ENCODE peak calls at places on chromosomes 4 and X, in five cellular contexts. N is activated gamma-delta T cell treated with Interleukin-2 at 50 U/mL for 16 hours; B is islet precursor cell; S is activated CD8-positive, alpha-beta memory T cell treated with anti-CD3 and anti-CD28 coated beads for 4 hours; H is breast epithelium. J is an unnamed sample.

GRCh38 chr4:123259676-123260428 is 136.7 kb upstream of the SPRY1 start:
- DNase-seq in N (no peak), B (no peak), S (no peak), H (no peak), J (no peak)

GRCh38 chr4:1192493-1193205 is 20.3 kb upstream of the SPON2 start:
- DNase-seq in N (no peak), B (no peak), S (no peak), H (peak; percentile 26), J (no peak)

GRCh38 chr4:71540749-71541269 is 202.0 kb downstream of the SLC4A4 start:
- DNase-seq in N (no peak), B (no peak), S (no peak), H (no peak), J (no peak)

GRCh38 chr4:32142075-32142474 is 1421.9 kb downstream of the PCDH7 start:
- DNase-seq in N (no peak), B (no peak), S (no peak), H (no peak), J (no peak)

GRCh38 chr4:148415500-148415899 is 26.7 kb downstream of the NR3C2 start:
- DNase-seq in N (no peak), B (no peak), S (no peak), H (no peak), J (peak; percentile 8)

GRCh38 chrX:120660638-120661037 is 30.8 kb upstream of the C1GALT1C1 start:
- DNase-seq in N (no peak), B (no peak), S (no peak), H (no peak), J (no peak)

GRCh38 chr4:3301450-3302163 is 8.8 kb downstream of the RGS12 start:
- DNase-seq in N (no peak), B (no peak), S (no peak), H (no peak), J (no peak)

GRCh38 chr4:146338512-146338911 is 124.2 kb downstream of the REELD1 start:
- DNase-seq in N (no peak), B (no peak), S (no peak), H (no peak), J (no peak)

J was measured in NCI-H526.